ENCODE peak calls at places on chromosomes 6 and 20, in ten cellular contexts. One of them, this sample, is unnamed.
A peak's percentile ranks its signal among the peaks of the same experiment; 100 is the strongest.

GRCh38 chr6:142960098-142960497 is 15.1 kb upstream of the HIVEP2 start:
- DNase-seq in fibroblast of mammary gland: peak; percentile 82
- DNase-seq in GM12865: no peak
- DNase-seq in GM10248: no peak
- DNase-seq in HFFc6: peak; percentile 56
- DNase-seq in body of pancreas: no peak
- DNase-seq in CD8-positive, alpha-beta T cell: no peak
- DNase-seq in cardiac fibroblast: peak; percentile 36
- DNase-seq in tibial nerve: no peak
- DNase-seq in AG10803: peak; percentile 31
- DNase-seq in this sample: no peak

GRCh38 chr6:13429406-13429753 is 58.0 kb downstream of the GFOD1 start:
- DNase-seq in AG10803: no peak
- DNase-seq in GM12865: peak; percentile 63
- DNase-seq in tibial nerve: no peak
- DNase-seq in body of pancreas: no peak
- DNase-seq in CD8-positive, alpha-beta T cell: no peak
- DNase-seq in HFFc6: no peak
- DNase-seq in cardiac fibroblast: no peak
- DNase-seq in GM10248: no peak
- DNase-seq in fibroblast of mammary gland: no peak
- DNase-seq in this sample: no peak

GRCh38 chr20:47296950-47297349 is 59.5 kb downstream of the ZMYND8 start:
- DNase-seq in GM10248: no peak
- DNase-seq in cardiac fibroblast: peak; percentile 43
- DNase-seq in CD8-positive, alpha-beta T cell: no peak
- DNase-seq in tibial nerve: no peak
- DNase-seq in HFFc6: no peak
- DNase-seq in AG10803: no peak
- DNase-seq in GM12865: no peak
- DNase-seq in fibroblast of mammary gland: no peak
- DNase-seq in body of pancreas: peak; percentile 38
- DNase-seq in this sample: no peak

GRCh38 chr6:156313037-156313436 is 464.1 kb upstream of the ARID1B start:
- DNase-seq in tibial nerve: no peak
- DNase-seq in body of pancreas: no peak
- DNase-seq in HFFc6: no peak
- DNase-seq in fibroblast of mammary gland: no peak
- DNase-seq in cardiac fibroblast: no peak
- DNase-seq in AG10803: no peak
- DNase-seq in GM12865: no peak
- DNase-seq in CD8-positive, alpha-beta T cell: no peak
- DNase-seq in GM10248: no peak
- DNase-seq in this sample: no peak

GRCh38 chr20:2694519-2694918 is 1.9 kb downstream of the EBF4 start:
- DNase-seq in HFFc6: no peak
- DNase-seq in GM12865: no peak
- DNase-seq in CD8-positive, alpha-beta T cell: no peak
- DNase-seq in body of pancreas: no peak
- DNase-seq in GM10248: no peak
- DNase-seq in fibroblast of mammary gland: no peak
- DNase-seq in AG10803: no peak
- DNase-seq in cardiac fibroblast: no peak
- DNase-seq in tibial nerve: no peak
- DNase-seq in this sample: peak; percentile 48

GRCh38 chr6:3331948-3332347 is 73.2 kb downstream of the PSMG4 start:
- DNase-seq in fibroblast of mammary gland: no peak
- DNase-seq in tibial nerve: no peak
- DNase-seq in GM10248: no peak
- DNase-seq in cardiac fibroblast: no peak
- DNase-seq in HFFc6: no peak
- DNase-seq in body of pancreas: no peak
- DNase-seq in AG10803: no peak
- DNase-seq in CD8-positive, alpha-beta T cell: no peak
- DNase-seq in GM12865: no peak
- DNase-seq in this sample: no peak

GRCh38 chr6:69584913-69585729 is 211.7 kb downstream of the LMBRD1 start:
- DNase-seq in GM12865: peak; percentile 66
- DNase-seq in HFFc6: no peak
- DNase-seq in tibial nerve: no peak
- DNase-seq in cardiac fibroblast: peak; percentile 5
- DNase-seq in body of pancreas: no peak
- DNase-seq in fibroblast of mammary gland: no peak
- DNase-seq in AG10803: peak; percentile 8
- DNase-seq in CD8-positive, alpha-beta T cell: no peak
- DNase-seq in GM10248: peak; percentile 35
- DNase-seq in this sample: no peak

GRCh38 chr6:34912715-34913464 is 23.8 kb downstream of the ANKS1A start:
- DNase-seq in cardiac fibroblast: peak; percentile 32
- DNase-seq in GM12865: peak; percentile 76
- DNase-seq in CD8-positive, alpha-beta T cell: peak; percentile 50
- DNase-seq in HFFc6: peak; percentile 82
- DNase-seq in fibroblast of mammary gland: peak; percentile 85
- DNase-seq in AG10803: peak; percentile 78
- DNase-seq in GM10248: peak; percentile 56
- DNase-seq in body of pancreas: no peak
- DNase-seq in tibial nerve: no peak
- DNase-seq in this sample: no peak

DNA sequence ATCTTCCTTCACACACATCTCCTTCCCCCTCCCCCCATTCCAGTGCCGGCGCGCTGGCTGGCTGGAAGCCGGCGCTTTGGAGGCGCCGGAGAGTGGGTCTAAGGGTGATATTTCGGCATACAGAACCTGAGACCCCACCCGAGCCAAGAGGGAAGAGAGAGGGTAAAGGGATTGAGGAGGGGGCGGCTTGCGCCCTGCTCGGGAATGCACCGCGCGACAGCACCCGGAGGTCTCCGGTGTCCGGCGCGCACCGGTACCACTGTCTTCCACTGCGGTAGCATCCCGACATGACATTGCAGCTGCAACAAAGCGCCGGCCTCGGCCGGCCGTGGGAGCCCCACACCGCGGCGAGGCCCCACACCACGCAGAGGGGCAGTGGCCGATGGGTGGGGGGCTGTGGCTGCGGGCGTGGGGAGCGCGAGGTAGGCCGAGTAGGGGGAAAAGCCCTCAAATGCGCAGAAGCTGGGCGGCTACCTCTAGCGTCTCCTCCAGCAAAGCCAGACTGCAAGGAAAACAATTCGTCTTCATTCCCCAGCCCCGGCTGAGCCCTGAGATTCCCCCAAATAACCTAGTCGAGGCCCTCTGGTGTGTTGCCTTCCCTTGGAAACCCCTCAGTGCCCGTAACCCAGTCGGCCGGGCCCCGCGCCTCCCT is 905 bp downstream of the TNFRSF21 start:
- DNase-seq in GM12865: no peak
- DNase-seq in fibroblast of mammary gland: peak; percentile 26
- DNase-seq in AG10803: peak; percentile 18
- DNase-seq in GM10248: peak; percentile 31
- DNase-seq in CD8-positive, alpha-beta T cell: no peak
- DNase-seq in HFFc6: no peak
- DNase-seq in tibial nerve: no peak
- DNase-seq in cardiac fibroblast: no peak
- DNase-seq in body of pancreas: peak; percentile 23
- DNase-seq in this sample: peak; percentile 8
- TF ChIP-seq CTCF in GM12865: no peak
- TF ChIP-seq CTCF in fibroblast of mammary gland: no peak
- TF ChIP-seq CTCF in AG10803: no peak
- TF ChIP-seq CTCF in GM10248: no peak
- TF ChIP-seq CTCF in CD8-positive, alpha-beta T cell: no peak
- TF ChIP-seq CTCF in HFFc6: no peak
- TF ChIP-seq CTCF in tibial nerve: no peak
- TF ChIP-seq CTCF in cardiac fibroblast: no peak
- TF ChIP-seq CTCF in body of pancreas: no peak
- TF ChIP-seq CTCF in this sample: no peak

GRCh38 chr6:170117111-170117972 is 173.5 kb downstream of the DLL1 start:
- DNase-seq in tibial nerve: no peak
- DNase-seq in GM12865: no peak
- DNase-seq in CD8-positive, alpha-beta T cell: peak; percentile 35
- DNase-seq in GM10248: no peak
- DNase-seq in AG10803: no peak
- DNase-seq in fibroblast of mammary gland: no peak
- DNase-seq in HFFc6: no peak
- DNase-seq in body of pancreas: peak; percentile 5
- DNase-seq in cardiac fibroblast: no peak
- DNase-seq in this sample: no peak

GRCh38 chr6:170113141-170113540 is 177.7 kb downstream of the DLL1 start:
- DNase-seq in GM10248: no peak
- DNase-seq in HFFc6: no peak
- DNase-seq in fibroblast of mammary gland: no peak
- DNase-seq in cardiac fibroblast: no peak
- DNase-seq in GM12865: no peak
- DNase-seq in CD8-positive, alpha-beta T cell: peak; percentile 11
- DNase-seq in tibial nerve: no peak
- DNase-seq in body of pancreas: no peak
- DNase-seq in AG10803: no peak
- DNase-seq in this sample: no peak

GRCh38 chr6:170116643-170117042 is 174.2 kb downstream of the DLL1 start:
- DNase-seq in HFFc6: no peak
- DNase-seq in CD8-positive, alpha-beta T cell: no peak
- DNase-seq in AG10803: no peak
- DNase-seq in GM12865: no peak
- DNase-seq in cardiac fibroblast: no peak
- DNase-seq in fibroblast of mammary gland: no peak
- DNase-seq in GM10248: no peak
- DNase-seq in body of pancreas: peak; percentile 7
- DNase-seq in tibial nerve: no peak
- DNase-seq in this sample: no peak

GRCh38 chr6:170114187-170114945 is 176.5 kb downstream of the DLL1 start:
- DNase-seq in body of pancreas: peak; percentile 2
- DNase-seq in HFFc6: no peak
- DNase-seq in CD8-positive, alpha-beta T cell: peak; percentile 34
- DNase-seq in tibial nerve: no peak
- DNase-seq in GM12865: no peak
- DNase-seq in GM10248: no peak
- DNase-seq in cardiac fibroblast: no peak
- DNase-seq in AG10803: no peak
- DNase-seq in fibroblast of mammary gland: no peak
- DNase-seq in this sample: no peak

DNA sequence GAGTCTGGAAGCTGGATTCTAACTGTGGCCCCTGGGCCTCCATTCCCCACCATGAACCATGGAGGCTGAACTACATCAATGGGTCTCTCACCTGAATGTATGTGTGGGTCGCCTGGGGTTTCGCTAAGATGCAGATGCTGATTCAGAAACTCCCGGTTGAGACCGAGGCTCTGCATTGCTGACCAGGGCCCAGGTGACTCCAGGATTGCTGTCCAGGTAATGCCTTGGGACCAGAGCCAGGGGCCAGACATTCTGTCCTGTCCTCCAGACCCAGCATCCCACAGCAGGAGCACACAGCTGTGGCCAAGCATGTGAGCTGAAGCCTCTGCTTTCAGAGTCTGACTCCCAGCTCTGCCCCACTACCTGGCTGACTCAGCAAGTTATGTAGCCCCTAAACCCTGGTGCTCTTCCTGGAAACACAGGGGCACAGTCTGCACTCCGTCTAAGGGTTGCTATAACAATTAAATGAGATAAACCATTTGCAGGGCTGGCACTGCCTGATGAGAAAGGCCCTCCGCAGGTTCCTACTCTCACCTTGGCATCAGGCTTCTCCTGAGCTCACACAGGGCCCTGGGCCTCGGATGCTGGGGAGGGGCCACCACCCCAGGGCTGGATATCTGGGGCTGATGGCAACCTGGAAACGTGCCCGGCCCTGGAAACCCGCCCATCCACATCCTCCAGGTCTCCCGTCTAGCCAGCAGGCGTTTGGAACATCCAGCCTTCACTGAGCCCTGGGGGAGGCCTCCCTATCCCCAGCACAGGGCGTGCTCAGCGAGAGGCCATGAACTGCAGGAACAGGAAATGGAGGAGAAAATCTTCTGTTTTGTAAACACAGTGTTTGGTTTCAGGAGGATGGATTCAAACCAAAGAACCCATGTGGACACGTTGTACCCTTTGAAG is 175.7 kb downstream of the DLL1 start:
- DNase-seq in cardiac fibroblast: peak; percentile 35
- DNase-seq in body of pancreas: peak; percentile 22
- DNase-seq in CD8-positive, alpha-beta T cell: peak; percentile 34
- DNase-seq in HFFc6: no peak
- DNase-seq in tibial nerve: no peak
- DNase-seq in AG10803: no peak
- DNase-seq in GM12865: no peak
- DNase-seq in GM10248: no peak
- DNase-seq in fibroblast of mammary gland: no peak
- DNase-seq in this sample: no peak
- TF ChIP-seq CTCF in cardiac fibroblast: no peak
- TF ChIP-seq CTCF in body of pancreas: no peak
- TF ChIP-seq CTCF in CD8-positive, alpha-beta T cell: no peak
- TF ChIP-seq CTCF in HFFc6: no peak
- TF ChIP-seq CTCF in tibial nerve: no peak
- TF ChIP-seq CTCF in AG10803: no peak
- TF ChIP-seq CTCF in GM12865: no peak
- TF ChIP-seq CTCF in GM10248: no peak
- TF ChIP-seq CTCF in fibroblast of mammary gland: no peak
- TF ChIP-seq CTCF in this sample: no peak

GRCh38 chr6:30727920-30728605 is 7.9 kb downstream of the TUBB start:
- DNase-seq in cardiac fibroblast: peak; percentile 72
- DNase-seq in fibroblast of mammary gland: peak; percentile 71
- DNase-seq in body of pancreas: no peak
- DNase-seq in AG10803: peak; percentile 68
- DNase-seq in tibial nerve: no peak
- DNase-seq in GM10248: no peak
- DNase-seq in HFFc6: peak; percentile 54
- DNase-seq in CD8-positive, alpha-beta T cell: no peak
- DNase-seq in GM12865: no peak
- DNase-seq in this sample: peak; percentile 50
- TF ChIP-seq CTCF in cardiac fibroblast: peak; percentile 43
- TF ChIP-seq CTCF in fibroblast of mammary gland: peak; percentile 45
- TF ChIP-seq CTCF in body of pancreas: no peak
- TF ChIP-seq CTCF in AG10803: peak; percentile 53
- TF ChIP-seq CTCF in tibial nerve: no peak
- TF ChIP-seq CTCF in GM10248: no peak
- TF ChIP-seq CTCF in HFFc6: peak; percentile 55
- TF ChIP-seq CTCF in CD8-positive, alpha-beta T cell: no peak
- TF ChIP-seq CTCF in GM12865: no peak
- TF ChIP-seq CTCF in this sample: no peak

GRCh38 chr20:11581271-11581670 is 336.4 kb upstream of the BTBD3 start:
- DNase-seq in tibial nerve: no peak
- DNase-seq in fibroblast of mammary gland: peak; percentile 1
- DNase-seq in AG10803: no peak
- DNase-seq in body of pancreas: no peak
- DNase-seq in GM12865: no peak
- DNase-seq in HFFc6: no peak
- DNase-seq in GM10248: no peak
- DNase-seq in cardiac fibroblast: peak; percentile 1
- DNase-seq in CD8-positive, alpha-beta T cell: no peak
- DNase-seq in this sample: no peak

GRCh38 chr20:11582073-11582472 is 335.6 kb upstream of the BTBD3 start:
- DNase-seq in GM10248: no peak
- DNase-seq in AG10803: peak; percentile 45
- DNase-seq in GM12865: no peak
- DNase-seq in cardiac fibroblast: peak; percentile 13
- DNase-seq in CD8-positive, alpha-beta T cell: no peak
- DNase-seq in tibial nerve: no peak
- DNase-seq in body of pancreas: no peak
- DNase-seq in fibroblast of mammary gland: peak; percentile 17
- DNase-seq in HFFc6: no peak
- DNase-seq in this sample: no peak

GRCh38 chr20:11588875-11589274 is 328.8 kb upstream of the BTBD3 start:
- DNase-seq in tibial nerve: no peak
- DNase-seq in cardiac fibroblast: no peak
- DNase-seq in fibroblast of mammary gland: no peak
- DNase-seq in GM12865: no peak
- DNase-seq in GM10248: no peak
- DNase-seq in body of pancreas: no peak
- DNase-seq in HFFc6: no peak
- DNase-seq in AG10803: no peak
- DNase-seq in CD8-positive, alpha-beta T cell: no peak
- DNase-seq in this sample: no peak

GRCh38 chr20:11585752-11586352 is 331.8 kb upstream of the BTBD3 start:
- DNase-seq in fibroblast of mammary gland: peak; percentile 9
- DNase-seq in cardiac fibroblast: peak; percentile 19
- DNase-seq in GM10248: no peak
- DNase-seq in tibial nerve: no peak
- DNase-seq in HFFc6: peak; percentile 1
- DNase-seq in AG10803: peak; percentile 2
- DNase-seq in CD8-positive, alpha-beta T cell: no peak
- DNase-seq in GM12865: no peak
- DNase-seq in body of pancreas: no peak
- DNase-seq in this sample: no peak
- TF ChIP-seq CTCF in fibroblast of mammary gland: peak; percentile 15
- TF ChIP-seq CTCF in cardiac fibroblast: peak; percentile 27
- TF ChIP-seq CTCF in GM10248: no peak
- TF ChIP-seq CTCF in tibial nerve: peak; percentile 5
- TF ChIP-seq CTCF in HFFc6: peak; percentile 56
- TF ChIP-seq CTCF in AG10803: peak; percentile 45
- TF ChIP-seq CTCF in CD8-positive, alpha-beta T cell: no peak
- TF ChIP-seq CTCF in GM12865: no peak
- TF ChIP-seq CTCF in body of pancreas: peak; percentile 16
- TF ChIP-seq CTCF in this sample: peak; percentile 25

This sample was measured in adrenal gland.